ENCODE peak calls at places on chromosomes 16 and 17, in nine cellular contexts. A, T, E, Q, J, I, H, V and P are unnamed samples.

GRCh38 chr16:63461248-63461841 is 1425.1 kb upstream of the CDH8 start:
- DNase-seq in E (peak), V (peak), T (peak), H (peak), A (peak), J (peak), I (no peak), Q (peak), P (peak)

GRCh38 chr16:70527315-70527996 is 3.8 kb downstream of the SF3B3 start:
- DNase-seq in A (no peak), T (no peak), V (no peak), E (no peak), H (no peak), Q (no peak), I (no peak), J (no peak), P (no peak)

GRCh38 chr17:38660097-38661026 is 14.4 kb downstream of the EPOP start:
- DNase-seq in V (no peak), J (no peak), T (no peak), A (no peak), E (no peak), Q (no peak), H (no peak), I (no peak), P (no peak)

GRCh38 chr17:80106176-80106575 is 4.8 kb downstream of the GAA start:
- DNase-seq in E (no peak), V (no peak), A (no peak), Q (no peak), T (no peak), I (no peak), J (no peak), H (no peak), P (no peak)

GRCh38 chr17:45382226-45382625 is 50.4 kb downstream of the ARHGAP27 start:
- DNase-seq in H (no peak), A (no peak), T (no peak), I (no peak), J (peak), E (no peak), V (no peak), Q (no peak), P (peak)

GRCh38 chr16:84800118-84800517 is 19.7 kb upstream of the CRISPLD2 start:
- DNase-seq in A (no peak), E (no peak), H (no peak), I (no peak), Q (no peak), V (no peak), J (no peak), T (no peak), P (no peak)

GRCh38 chr16:85460983-85461813 is 151.9 kb upstream of the GSE1 start:
- DNase-seq in T (no peak), V (peak), H (peak), J (peak), A (peak), I (no peak), E (peak), Q (peak), P (peak)

GRCh38 chr17:20896153-20896649 is 146.6 kb downstream of the USP22 start:
- DNase-seq in E (peak), Q (peak), T (peak), J (peak), A (peak), H (no peak), V (peak), I (peak), P (peak)

GRCh38 chr16:68997564-68997963 is 107.9 kb upstream of the HAS3 start:
- DNase-seq in E (no peak), V (no peak), I (no peak), H (no peak), Q (no peak), T (no peak), A (no peak), J (no peak), P (no peak)

GRCh38 chr16:68993885-68994284 is 111.6 kb upstream of the HAS3 start:
- DNase-seq in V (peak), Q (peak), T (no peak), I (no peak), E (peak), H (no peak), A (no peak), J (peak), P (peak)

GRCh38 chr16:68993421-68993820 is 112.0 kb upstream of the HAS3 start:
- DNase-seq in J (no peak), A (no peak), T (no peak), V (no peak), H (no peak), Q (no peak), E (no peak), I (no peak), P (no peak)

GRCh38 chr16:68994324-68994723 is 111.1 kb upstream of the HAS3 start:
- DNase-seq in T (no peak), A (no peak), J (no peak), Q (peak), E (no peak), H (no peak), V (no peak), I (no peak), P (no peak)

GRCh38 chr16:68995011-68995504 is 110.4 kb upstream of the HAS3 start:
- DNase-seq in Q (peak), J (peak), T (peak), A (peak), I (peak), E (peak), H (peak), V (peak), P (peak)
- TF ChIP-seq CTCF in Q (peak), J (peak), T (no peak), A (no peak), I (no peak), E (peak), H (peak), V (peak), P (peak)

GRCh38 chr17:81120149-81120484 is 45.2 kb upstream of the PVALEF start:
- DNase-seq in E (no peak), J (no peak), Q (no peak), V (no peak), I (no peak), H (no peak), A (no peak), T (peak), P (no peak)

GRCh38 chr17:81117672-81118198 is 47.6 kb upstream of the PVALEF start:
- DNase-seq in V (no peak), I (no peak), J (no peak), Q (no peak), H (no peak), E (no peak), T (no peak), A (no peak), P (no peak)

GRCh38 chr17:81118308-81119221 is 46.7 kb upstream of the PVALEF start:
- DNase-seq in T (no peak), I (no peak), E (no peak), H (no peak), A (no peak), Q (no peak), J (no peak), V (no peak), P (no peak)

GRCh38 chr17:81120695-81121621 is 44.3 kb upstream of the PVALEF start:
- DNase-seq in I (no peak), A (no peak), Q (peak), T (no peak), J (no peak), V (no peak), E (no peak), H (no peak), P (no peak)

DNA sequence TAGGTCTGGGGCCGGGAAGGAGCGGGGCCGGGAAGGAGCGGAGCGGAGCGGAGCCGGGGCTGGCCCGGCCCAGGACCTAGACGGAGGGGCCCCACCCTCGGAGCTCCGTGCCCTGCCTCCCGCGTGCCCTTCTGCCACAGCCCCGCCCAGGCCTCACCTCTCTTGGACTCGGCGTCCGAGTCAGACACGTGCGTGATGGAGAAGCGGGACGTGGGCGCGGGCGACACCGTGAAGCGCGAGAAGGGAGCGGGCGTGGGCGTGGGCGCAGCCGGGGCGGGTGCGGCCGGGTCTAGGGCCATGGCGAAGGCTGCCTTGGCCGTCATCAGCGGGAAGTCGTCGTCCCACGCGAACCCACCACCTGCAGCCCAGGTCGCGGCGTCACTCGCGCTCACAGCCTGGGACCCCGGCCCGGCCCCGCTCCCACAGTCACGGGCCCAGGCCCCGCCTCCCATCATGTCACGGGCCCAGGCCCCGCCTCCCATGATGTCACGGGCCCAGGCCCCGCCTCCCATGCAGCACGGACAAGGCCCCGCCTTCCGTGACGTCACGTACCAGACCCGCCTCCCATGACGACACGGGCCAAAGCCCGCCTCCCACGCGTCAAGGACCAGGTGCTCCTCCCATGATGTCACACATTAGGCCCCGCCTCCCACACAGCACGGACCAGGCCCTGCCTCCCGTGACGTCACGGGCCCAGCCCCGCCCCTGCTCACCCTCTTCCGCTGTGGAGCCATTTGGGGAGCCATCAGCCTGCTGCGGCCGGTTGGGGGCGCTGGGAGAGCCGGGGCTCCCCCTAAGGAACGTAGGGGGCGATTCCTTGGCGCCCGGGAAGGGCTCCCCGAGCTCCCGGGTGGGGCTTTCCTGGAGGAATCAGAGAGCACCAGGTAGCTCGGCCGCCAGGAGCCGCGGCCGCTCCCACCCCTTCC is 45.8 kb upstream of the PVALEF start:
- DNase-seq in V (peak), J (peak), H (peak), Q (peak), A (peak), I (peak), T (peak), E (peak), P (peak)
- H3K4me3 ChIP-seq in V (peak), J (peak), H (no peak), Q (peak), A (no peak), I (no peak), T (peak), E (peak), P (peak)

GRCh38 chr17:49859991-49860953 is 12.4 kb upstream of the TAC4 start:
- DNase-seq in J (no peak), V (no peak), Q (peak), H (no peak), E (peak), T (no peak), A (no peak), I (no peak), P (no peak)
- TF ChIP-seq CTCF in J (peak), V (peak), Q (no peak), H (no peak), E (no peak), T (no peak), A (no peak), I (no peak), P (no peak)

DNA sequence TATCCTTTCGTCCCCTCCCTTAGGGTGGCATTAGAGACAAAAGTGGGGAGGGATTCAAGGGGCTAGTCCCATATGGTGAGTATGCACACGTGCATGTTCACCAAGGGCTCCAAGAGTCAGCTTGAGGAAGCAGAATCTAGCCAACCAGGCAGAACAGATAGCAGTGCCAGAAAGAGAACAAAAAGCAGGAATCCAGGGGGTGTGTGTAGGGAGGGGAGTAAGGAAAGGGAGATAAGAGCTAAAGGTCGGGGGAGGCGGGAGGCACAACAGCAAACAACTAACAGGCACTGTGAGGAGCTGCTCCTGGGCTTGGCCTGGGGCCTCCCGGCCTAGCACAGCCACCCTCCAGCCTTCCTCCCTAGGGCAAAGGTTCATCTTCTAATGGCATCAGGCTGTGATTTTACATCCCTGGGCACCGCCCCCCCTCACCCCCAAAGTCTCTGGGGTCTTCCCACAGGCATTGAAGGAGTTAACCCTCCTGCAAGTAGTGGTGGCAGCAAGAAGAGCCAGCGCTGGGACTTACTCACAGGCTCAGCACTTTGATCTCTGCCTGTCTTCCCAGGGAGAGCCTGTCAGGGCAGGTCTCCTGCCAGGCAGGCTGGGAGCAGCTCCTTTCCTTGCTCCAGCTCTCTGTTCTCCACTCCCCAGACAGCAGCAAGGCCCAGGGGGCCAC is 12.4 kb upstream of the SUPT4H1 start:
- DNase-seq in H (no peak), V (no peak), T (peak), I (no peak), J (no peak), A (no peak), E (no peak), Q (no peak), P (peak)
- H3K4me3 ChIP-seq in H (no peak), V (no peak), T (no peak), I (no peak), J (no peak), A (no peak), E (no peak), Q (no peak), P (no peak)

GRCh38 chr17:50397111-50397918 is at the start of gene LRRC59:
- DNase-seq in E (peak), A (peak), T (peak), Q (peak), J (peak), V (peak), I (peak), H (peak), P (peak)
- TF ChIP-seq CTCF in E (peak), A (peak), T (peak), Q (peak), J (peak), V (peak), I (peak), H (peak), P (peak)